ENCODE peak calls at places on chromosomes 6 and 20, in eight cellular contexts. N is HS-5; S is fibroblast of pulmonary artery; C is neural crest cell; G is stimulated activated CD8-positive, alpha-beta memory T cell treated with anti-CD3 and anti-CD28 coated beads, Interleukin-15, amount 100 ng/mL, for 4 hours; L is activated T-cell treated with anti-CD3 and anti-CD28 coated beads, Interleukin-2, amount 50 U/mL, for 72 hours; T is body of pancreas; P is iris pigment epithelial cell. B is an unnamed sample.

GRCh38 chr20:49379338-49379737 is 101.5 kb upstream of the ZNFX1 start:
- DNase-seq in N (no peak), S (no peak), C (no peak), G (no peak), L (no peak), T (no peak), P (no peak), B (no peak)

GRCh38 chr6:79971195-79971594 is 23.8 kb upstream of the ELOVL4 start:
- DNase-seq in N (no peak), S (no peak), C (no peak), G (no peak), L (no peak), T (no peak), P (no peak), B (no peak)

GRCh38 chr20:4901031-4901818 is 100.1 kb downstream of the SLC23A2 start:
- DNase-seq in N (no peak), S (no peak), C (no peak), G (no peak), L (no peak), T (no peak), P (no peak), B (no peak)

GRCh38 chr6:169783971-169784930 is 32.8 kb downstream of the ERMARD start:
- DNase-seq in N (no peak), S (no peak), C (no peak), G (no peak), L (no peak), T (no peak), P (no peak), B (no peak)

GRCh38 chr6:149007846-149008245 is 261.0 kb downstream of the UST start:
- DNase-seq in N (no peak), S (no peak), C (no peak), G (no peak), L (no peak), T (no peak), P (no peak), B (no peak)

GRCh38 chr6:15421945-15422733 is 176.3 kb downstream of the JARID2 start:
- DNase-seq in N (no peak), S (no peak), C (no peak), G (no peak), L (peak; percentile 48), T (no peak), P (no peak), B (no peak)

GRCh38 chr6:125858427-125859320 is 67.9 kb downstream of the NCOA7 start:
- DNase-seq in N (peak; percentile 6), S (peak; percentile 75), C (peak; percentile 40), G (no peak), L (peak; percentile 23), T (peak; percentile 71), P (peak; percentile 70), B (peak; percentile 51)

GRCh38 chr6:39933669-39934059 is 598 bp downstream of the MOCS1 start:
- DNase-seq in N (no peak), S (no peak), C (no peak), G (no peak), L (peak; percentile 5), T (no peak), P (no peak), B (no peak)

GRCh38 chr6:33850869-33851541 is 47.2 kb upstream of the MLN start:
- DNase-seq in N (no peak), S (no peak), C (no peak), G (no peak), L (no peak), T (no peak), P (no peak), B (no peak)

GRCh38 chr6:137234505-137234863 is 15.3 kb upstream of the IFNGR1 start:
- DNase-seq in N (no peak), S (no peak), C (no peak), G (no peak), L (peak; percentile 38), T (no peak), P (no peak), B (no peak)

GRCh38 chr6:144331610-144332009 is 46.5 kb downstream of the UTRN start:
- DNase-seq in N (peak; percentile 19), S (peak; percentile 49), C (no peak), G (no peak), L (no peak), T (no peak), P (no peak), B (peak; percentile 51)

GRCh38 chr20:316316-317068 is 8.9 kb upstream of the SOX12 start:
- DNase-seq in N (no peak), S (no peak), C (no peak), G (no peak), L (no peak), T (no peak), P (peak; percentile 67), B (no peak)

GRCh38 chr20:36629719-36630340 is 16.2 kb downstream of the SLA2 start:
- DNase-seq in N (no peak), S (no peak), C (no peak), G (peak; percentile 16), L (peak; percentile 67), T (no peak), P (peak; percentile 14), B (peak; percentile 21)

GRCh38 chr6:47464052-47464451 is 13.5 kb upstream of the CD2AP start:
- DNase-seq in N (no peak), S (no peak), C (no peak), G (no peak), L (no peak), T (no peak), P (no peak), B (no peak)

GRCh38 chr20:38387953-38388352 is 41.7 kb downstream of the LBP start:
- DNase-seq in N (no peak), S (no peak), C (no peak), G (no peak), L (no peak), T (no peak), P (no peak), B (no peak)

GRCh38 chr6:11606287-11606686 is 68.7 kb downstream of the TMEM170B start:
- DNase-seq in N (no peak), S (no peak), C (no peak), G (no peak), L (no peak), T (peak; percentile 52), P (no peak), B (no peak)

GRCh38 chr20:17648782-17649730 is 33.0 kb downstream of the RRBP1 start:
- DNase-seq in N (no peak), S (no peak), C (no peak), G (no peak), L (peak; percentile 35), T (peak; percentile 79), P (no peak), B (no peak)

GRCh38 chr6:167737205-167737830 is 89.4 kb upstream of the AFDN start:
- DNase-seq in N (no peak), S (no peak), C (no peak), G (no peak), L (no peak), T (no peak), P (no peak), B (no peak)